ENCODE peak calls at places on chromosomes 2 and 18, in nine cellular contexts. H is stimulated activated CD8-positive, alpha-beta memory T cell treated with anti-CD3 and anti-CD28 coated beads, Interleukin-15, amount 100 ng/mL, for 4 hours; C is ELR; X is dorsolateral prefrontal cortex; P is thyroid gland; J is EH; O is GM13977; A is substantia nigra; F is activated CD8-positive, alpha-beta T cell treated with anti-CD3 and anti-CD28 coated beads for 36 hours. N is an unnamed sample.

GRCh38 chr2:38260469-38260868 is 116.6 kb downstream of the ATL2 start:
- DNase-seq in H (no peak), C (no peak), X (no peak), P (no peak), J (peak; percentile 8), O (peak; percentile 30), A (no peak), F (peak; percentile 13), N (no peak)

GRCh38 chr18:1466035-1466434 is 561.4 kb downstream of the ADCYAP1 start:
- DNase-seq in H (no peak), C (no peak), X (no peak), P (no peak), J (no peak), O (no peak), A (no peak), F (no peak), N (no peak)

GRCh38 chr18:48674198-48674721 is 135.4 kb downstream of the CTIF start:
- DNase-seq in H (no peak), C (peak; percentile 41), X (peak; percentile 18), P (no peak), J (peak; percentile 46), O (no peak), A (no peak), F (no peak), N (no peak)

GRCh38 chr2:70828914-70829824 is 6.4 kb downstream of the CD207 start:
- DNase-seq in H (no peak), C (peak; percentile 87), X (no peak), P (no peak), J (peak; percentile 93), O (no peak), A (no peak), F (no peak), N (no peak)

GRCh38 chr2:226398580-226398979 is 401.0 kb downstream of the IRS1 start:
- DNase-seq in H (no peak), C (no peak), X (no peak), P (no peak), J (no peak), O (no peak), A (no peak), F (no peak), N (no peak)

GRCh38 chr2:69926849-69927515 is 12.1 kb downstream of the MXD1 start:
- DNase-seq in H (no peak), C (no peak), X (no peak), P (no peak), J (peak; percentile 39), O (no peak), A (no peak), F (no peak), N (no peak)

GRCh38 chr18:11009869-11010268 is 139.5 kb downstream of the PIEZO2 start:
- DNase-seq in H (no peak), C (no peak), X (no peak), P (no peak), J (no peak), O (no peak), A (no peak), F (no peak), N (no peak)

GRCh38 chr2:72780483-72780882 is 45.4 kb downstream of the EXOC6B start:
- DNase-seq in H (no peak), C (peak; percentile 23), X (no peak), P (no peak), J (peak; percentile 61), O (no peak), A (no peak), F (no peak), N (no peak)

GRCh38 chr18:59957957-59958356 is 58.2 kb downstream of the PMAIP1 start:
- DNase-seq in H (no peak), C (peak; percentile 84), X (no peak), P (peak; percentile 11), J (peak; percentile 80), O (no peak), A (no peak), F (peak; percentile 15), N (no peak)

GRCh38 chr2:102251042-102251848 is 60.1 kb upstream of the IL1RL1 start:
- DNase-seq in H (peak; percentile 28), C (peak; percentile 54), X (no peak), P (peak; percentile 50), J (peak; percentile 44), O (peak; percentile 81), A (no peak), F (peak; percentile 75), N (no peak)

GRCh38 chr2:71277536-71278103 is 50.7 kb upstream of the PAIP2B start:
- DNase-seq in H (no peak), C (peak; percentile 28), X (peak; percentile 78), P (peak; percentile 9), J (peak; percentile 31), O (peak; percentile 23), A (peak; percentile 18), F (peak; percentile 52), N (peak; percentile 10)

GRCh38 chr2:48587560-48587959 is 30.1 kb upstream of the GTF2A1L start:
- DNase-seq in H (no peak), C (no peak), X (no peak), P (no peak), J (no peak), O (no peak), A (no peak), F (no peak), N (no peak)

GRCh38 chr2:152407204-152407721 is 72.3 kb downstream of the FMNL2 start:
- DNase-seq in H (no peak), C (peak; percentile 75), X (peak; percentile 63), P (peak; percentile 69), J (peak; percentile 69), O (peak; percentile 60), A (no peak), F (peak; percentile 5), N (no peak)

GRCh38 chr2:109162999-109163398 is 34.0 kb downstream of the SH3RF3 start:
- DNase-seq in H (no peak), C (no peak), X (no peak), P (no peak), J (peak; percentile 74), O (no peak), A (no peak), F (no peak), N (no peak)

N was measured in SIG-M5.